ENCODE peak calls at places on chromosomes 6 and 20, in nine cellular contexts. S is sigmoid colon, L is A549, H is transverse colon, A is stomach, Z is upper lobe of left lung, F is tibial nerve, P is H1, K is suprapubic skin. N is an unnamed sample.

GRCh38 chr6:108609276-108609769 is 48.6 kb downstream of the FOXO3 start:
- DNase-seq in S (no peak), L (no peak), H (no peak), A (no peak), Z (no peak), F (no peak), P (no peak), K (no peak), N (no peak)

GRCh38 chr6:22877946-22878705 is 308.8 kb downstream of the HDGFL1 start:
- DNase-seq in S (no peak), L (no peak), H (no peak), A (no peak), Z (no peak), F (no peak), P (no peak), K (no peak), N (no peak)

GRCh38 chr6:13354331-13355042 is 26.1 kb upstream of the TBC1D7 start:
- DNase-seq in S (no peak), L (no peak), H (no peak), A (no peak), Z (no peak), F (no peak), P (no peak), K (no peak), N (no peak)

GRCh38 chr6:157403011-157403683 is 22.2 kb downstream of the ZDHHC14 start:
- DNase-seq in S (no peak), L (no peak), H (no peak), A (no peak), Z (no peak), F (no peak), P (no peak), K (no peak), N (no peak)

GRCh38 chr20:59598625-59599310 is 5.6 kb upstream of the PHACTR3 start:
- DNase-seq in S (no peak), L (peak; percentile 71), H (peak; percentile 23), A (peak; percentile 29), Z (no peak), F (no peak), P (peak; percentile 65), K (no peak), N (no peak)

GRCh38 chr20:2042400-2042799 is 48.5 kb upstream of the PDYN start:
- DNase-seq in S (no peak), L (no peak), H (no peak), A (no peak), Z (no peak), F (no peak), P (no peak), K (no peak), N (no peak)

GRCh38 chr6:84432616-84433015 is 205.2 kb upstream of the CEP162 start:
- DNase-seq in S (no peak), L (no peak), H (no peak), A (no peak), Z (no peak), F (no peak), P (no peak), K (no peak), N (no peak)

GRCh38 chr20:38727602-38728236 is 3.4 kb downstream of the SLC32A1 start:
- DNase-seq in S (no peak), L (no peak), H (no peak), A (no peak), Z (peak; percentile 66), F (no peak), P (peak; percentile 67), K (no peak), N (no peak)

GRCh38 chr6:45959534-45960195 is 56.0 kb downstream of the CLIC5 start:
- DNase-seq in S (no peak), L (no peak), H (no peak), A (no peak), Z (no peak), F (no peak), P (no peak), K (no peak), N (no peak)

GRCh38 chr6:72219536-72219935 is 333.2 kb downstream of the RIMS1 start:
- DNase-seq in S (no peak), L (no peak), H (no peak), A (no peak), Z (no peak), F (no peak), P (no peak), K (no peak), N (no peak)

GRCh38 chr6:11621119-11621518 is 83.6 kb downstream of the TMEM170B start:
- DNase-seq in S (no peak), L (no peak), H (no peak), A (no peak), Z (no peak), F (no peak), P (no peak), K (no peak), N (no peak)

GRCh38 chr6:111603648-111604047 is 2.0 kb downstream of the TRAF3IP2 start:
- DNase-seq in S (no peak), L (no peak), H (no peak), A (no peak), Z (no peak), F (no peak), P (no peak), K (no peak), N (no peak)

GRCh38 chr6:107655245-107655644 is 165.3 kb downstream of the SOBP start:
- DNase-seq in S (no peak), L (no peak), H (no peak), A (no peak), Z (no peak), F (no peak), P (no peak), K (no peak), N (no peak)

GRCh38 chr6:47061631-47062300 is 19.6 kb upstream of the ADGRF1 start:
- DNase-seq in S (peak; percentile 88), L (no peak), H (peak; percentile 14), A (no peak), Z (no peak), F (no peak), P (no peak), K (no peak), N (no peak)

GRCh38 chr6:107716688-107717089 is 107.4 kb downstream of the SCML4 start:
- DNase-seq in S (no peak), L (no peak), H (peak; percentile 46), A (no peak), Z (peak; percentile 12), F (no peak), P (no peak), K (no peak), N (no peak)

GRCh38 chr6:73722318-73723060 is 26.5 kb downstream of the CD109 start:
- DNase-seq in S (no peak), L (no peak), H (no peak), A (no peak), Z (no peak), F (no peak), P (no peak), K (no peak), N (no peak)

GRCh38 chr6:90295854-90296345 is 743 bp downstream of the BACH2 start:
- DNase-seq in S (peak; percentile 88), L (peak; percentile 8), H (peak; percentile 67), A (peak; percentile 59), Z (peak; percentile 93), F (peak; percentile 70), P (peak; percentile 77), K (peak; percentile 80), N (peak; percentile 80)

GRCh38 chr6:90293319-90293937 is 3.2 kb downstream of the BACH2 start:
- DNase-seq in S (no peak), L (no peak), H (no peak), A (no peak), Z (no peak), F (no peak), P (no peak), K (no peak), N (no peak)

GRCh38 chr6:90294989-90295853 is 1.4 kb downstream of the BACH2 start:
- DNase-seq in S (peak; percentile 72), L (no peak), H (peak; percentile 32), A (peak; percentile 31), Z (peak; percentile 91), F (no peak), P (no peak), K (peak; percentile 65), N (peak; percentile 45)

GRCh38 chr6:90294614-90294988 is 2.0 kb downstream of the BACH2 start:
- DNase-seq in S (no peak), L (no peak), H (no peak), A (no peak), Z (no peak), F (no peak), P (no peak), K (no peak), N (no peak)

GRCh38 chr6:90294008-90294511 is 2.6 kb downstream of the BACH2 start:
- DNase-seq in S (no peak), L (no peak), H (no peak), A (no peak), Z (no peak), F (no peak), P (no peak), K (no peak), N (no peak)
- H3K27ac ChIP-seq in S (no peak overlapping the region), L (no peak overlapping the region), H (no peak overlapping the region), A (no peak overlapping the region), Z (no peak overlapping the region), F (no peak overlapping the region), P (no peak overlapping the region), K (no peak overlapping the region), N (no peak overlapping the region)

DNA sequence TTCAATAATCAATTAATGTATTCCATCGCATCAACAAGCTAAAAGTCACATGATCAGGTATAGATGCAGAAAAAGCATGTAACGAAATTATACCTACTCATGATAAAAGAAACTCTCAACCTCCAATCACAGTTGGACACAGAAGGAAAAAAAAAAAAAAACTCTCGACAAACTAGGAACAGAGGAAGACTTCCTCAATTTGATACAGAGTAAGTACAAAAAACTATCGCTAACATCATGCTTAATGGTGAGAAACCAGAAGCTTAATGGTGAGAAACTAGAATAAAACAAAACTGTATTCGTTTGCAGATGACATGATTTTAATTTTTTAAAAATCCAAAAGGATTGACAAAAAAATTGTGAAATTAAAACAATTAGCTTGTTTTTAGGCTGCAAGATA is 62.0 kb upstream of the SMIM29 start:
- DNase-seq in S (no peak), L (no peak), H (no peak), A (no peak), Z (no peak), F (no peak), P (no peak), K (no peak), N (no peak)
- TF ChIP-seq EP300 in S (no peak), L (no peak), H (no peak), A (no peak), Z (no peak), F (no peak), P (no peak), K (no peak), N (no peak)

GRCh38 chr6:160456214-160456546 is 108.0 kb downstream of the SLC22A3 start:
- DNase-seq in S (no peak), L (no peak), H (no peak), A (no peak), Z (no peak), F (no peak), P (no peak), K (no peak), N (no peak)
- H3K27ac ChIP-seq in S (peak overlapping the region; percentile 75), L (peak overlapping the region; percentile 83), H (peak overlapping the region; percentile 65), A (no peak overlapping the region), Z (no peak overlapping the region), F (peak overlapping the region; percentile 38), P (no peak overlapping the region), K (no peak overlapping the region), N (peak overlapping the region; percentile 58)

GRCh38 chr20:15991279-15991678 is 582.0 kb downstream of the KIF16B start:
- DNase-seq in S (no peak), L (no peak), H (no peak), A (no peak), Z (no peak), F (no peak), P (no peak), K (no peak), N (no peak)

GRCh38 chr20:15986690-15987089 is 586.6 kb downstream of the KIF16B start:
- DNase-seq in S (no peak), L (no peak), H (no peak), A (no peak), Z (no peak), F (no peak), P (no peak), K (no peak), N (no peak)

GRCh38 chr20:15992564-15992963 is 580.7 kb downstream of the KIF16B start:
- DNase-seq in S (no peak), L (no peak), H (no peak), A (no peak), Z (no peak), F (no peak), P (no peak), K (no peak), N (no peak)
- TF ChIP-seq EP300 in S (no peak), L (no peak), H (no peak), A (no peak), Z (no peak), F (no peak), P (no peak), K (no peak), N (no peak)